ENCODE peak calls at places on chromosomes 11 and 22, in ten cellular contexts. F, Z, T, S, W, I, N, L, V and Q are unnamed samples.

GRCh38 chr11:72924568-72925190 is 110.5 kb downstream of the ATG16L2 start:
- DNase-seq in F (no peak), Z (no peak), T (no peak), S (peak), W (no peak), I (no peak), N (no peak), L (peak), V (no peak), Q (no peak)

GRCh38 chr11:272931-273198 is 5.3 kb upstream of the NLRP6 start:
- DNase-seq in F (no peak), Z (no peak), T (no peak), S (no peak), W (no peak), I (no peak), N (no peak), L (no peak), V (no peak), Q (no peak)

GRCh38 chr22:36471341-36471821 is 10.1 kb downstream of the TXN2 start:
- DNase-seq in F (no peak), Z (no peak), T (no peak), S (no peak), W (no peak), I (no peak), N (no peak), L (no peak), V (no peak), Q (no peak)

GRCh38 chr22:47044722-47045545 is 282.5 kb downstream of the TBC1D22A start:
- DNase-seq in F (no peak), Z (no peak), T (no peak), S (no peak), W (no peak), I (no peak), N (no peak), L (no peak), V (no peak), Q (no peak)

GRCh38 chr22:36925388-36926290 is 12.2 kb downstream of the CSF2RB start:
- DNase-seq in F (no peak), Z (no peak), T (peak), S (no peak), W (no peak), I (no peak), N (no peak), L (no peak), V (no peak), Q (no peak)

GRCh38 chr22:49608228-49608627 is 219.4 kb downstream of the BRD1 start:
- DNase-seq in F (no peak), Z (no peak), T (no peak), S (no peak), W (no peak), I (no peak), N (no peak), L (no peak), V (no peak), Q (no peak)

GRCh38 chr11:34570584-34570983 is 50.3 kb upstream of the EHF start:
- DNase-seq in F (no peak), Z (no peak), T (no peak), S (no peak), W (no peak), I (no peak), N (no peak), L (no peak), V (no peak), Q (no peak)

GRCh38 chr11:74316772-74317505 is 5.5 kb upstream of the P4HA3 start:
- DNase-seq in F (no peak), Z (no peak), T (no peak), S (no peak), W (no peak), I (no peak), N (no peak), L (no peak), V (no peak), Q (no peak)

GRCh38 chr11:35486446-35486845 is 39.0 kb downstream of the PAMR1 start:
- DNase-seq in F (no peak), Z (no peak), T (no peak), S (no peak), W (no peak), I (no peak), N (no peak), L (no peak), V (no peak), Q (no peak)

GRCh38 chr11:130675917-130676316 is 227.5 kb downstream of the ADAMTS15 start:
- DNase-seq in F (no peak), Z (no peak), T (no peak), S (no peak), W (no peak), I (no peak), N (no peak), L (no peak), V (no peak), Q (no peak)

GRCh38 chr11:70650075-70650909 is 252.0 kb downstream of the CTTN start:
- DNase-seq in F (peak), Z (peak), T (peak), S (peak), W (peak), I (no peak), N (peak), L (peak), V (no peak), Q (no peak)

GRCh38 chr11:70568504-70569172 is 170.3 kb downstream of the CTTN start:
- DNase-seq in F (peak), Z (peak), T (peak), S (no peak), W (peak), I (no peak), N (peak), L (no peak), V (no peak), Q (no peak)

GRCh38 chr11:34380696-34381095 is 22.9 kb upstream of the ABTB2 start:
- DNase-seq in F (no peak), Z (no peak), T (no peak), S (no peak), W (no peak), I (no peak), N (no peak), L (no peak), V (no peak), Q (no peak)

GRCh38 chr11:125214466-125215204 is 50.1 kb downstream of the PKNOX2 start:
- DNase-seq in F (no peak), Z (peak), T (no peak), S (no peak), W (peak), I (no peak), N (no peak), L (no peak), V (no peak), Q (no peak)

GRCh38 chr22:24191381-24191841 is 10.1 kb downstream of the SUSD2 start:
- DNase-seq in F (no peak), Z (no peak), T (no peak), S (no peak), W (no peak), I (no peak), N (no peak), L (no peak), V (no peak), Q (no peak)

GRCh38 chr22:36027579-36027959 is 1.1 kb downstream of the RBFOX2 start:
- DNase-seq in F (no peak), Z (peak), T (peak), S (peak), W (no peak), I (no peak), N (no peak), L (no peak), V (peak), Q (no peak)

GRCh38 chr11:114044042-114044871 is 15.3 kb upstream of the ZBTB16 start:
- DNase-seq in F (no peak), Z (peak), T (no peak), S (no peak), W (no peak), I (no peak), N (no peak), L (no peak), V (no peak), Q (no peak)

GRCh38 chr11:22624742-22625447 is 728 bp downstream of the FANCF start:
- DNase-seq in F (peak), Z (peak), T (peak), S (peak), W (no peak), I (peak), N (peak), L (peak), V (no peak), Q (no peak)

GRCh38 chr11:71420455-71421241 is 27.5 kb downstream of the DHCR7 start:
- DNase-seq in F (peak), Z (peak), T (peak), S (no peak), W (peak), I (no peak), N (peak), L (peak), V (no peak), Q (peak)

GRCh38 chr22:37565830-37566229 is 5.5 kb downstream of the CDC42EP1 start:
- DNase-seq in F (no peak), Z (no peak), T (no peak), S (no peak), W (no peak), I (no peak), N (no peak), L (no peak), V (no peak), Q (no peak)

GRCh38 chr11:12682288-12682687 is 8.1 kb downstream of the TEAD1 start:
- DNase-seq in F (no peak), Z (no peak), T (no peak), S (no peak), W (no peak), I (no peak), N (no peak), L (no peak), V (no peak), Q (no peak)